ENCODE peak calls at places on chromosomes 5 and 9, in eight cellular contexts. K is esophagus squamous epithelium, J is pancreas, Y is AG10803, M is heart right ventricle, F is breast epithelium, E is HFF-Myc, B is fibroblast of pulmonary artery. I is an unnamed sample.

GRCh38 chr5:56088967-56089829 is 94.4 kb upstream of the IL6ST start:
- DNase-seq in K (no peak), F (no peak), E (no peak), B (peak), J (no peak), M (no peak), Y (peak), I (peak)

GRCh38 chr5:35484241-35484640 is 133.4 kb upstream of the SPEF2 start:
- DNase-seq in K (no peak), J (no peak), M (no peak), B (no peak), Y (no peak), F (no peak), E (no peak), I (no peak)

GRCh38 chr5:56012281-56012963 is 17.7 kb upstream of the IL6ST start:
- DNase-seq in M (peak), K (no peak), E (peak), F (no peak), B (peak), Y (peak), J (peak), I (peak)

GRCh38 chr5:57032151-57032551 is 80.2 kb upstream of the MIER3 start:
- DNase-seq in M (no peak), Y (no peak), E (no peak), F (no peak), K (no peak), J (no peak), B (no peak), I (no peak)

GRCh38 chr9:127785023-127785932 is 556 bp upstream of the CDK9 start:
- DNase-seq in Y (peak), M (peak), E (no peak), B (peak), K (peak), J (peak), F (peak), I (peak)

GRCh38 chr5:119389288-119390065 is 33.7 kb downstream of the TNFAIP8 start:
- DNase-seq in F (no peak), K (no peak), M (no peak), Y (peak), B (no peak), E (no peak), J (no peak), I (peak)

GRCh38 chr5:59380350-59380951 is 513.1 kb downstream of the PDE4D start:
- DNase-seq in Y (peak), E (peak), J (no peak), K (no peak), F (no peak), M (no peak), B (peak), I (peak)

GRCh38 chr9:34602906-34603305 is 9.0 kb downstream of the RPP25L start:
- DNase-seq in J (no peak), F (no peak), M (no peak), B (no peak), K (no peak), E (no peak), Y (no peak), I (no peak)

GRCh38 chr5:176534640-176535039 is 2.6 kb downstream of the RNF44 start:
- DNase-seq in F (no peak), Y (no peak), B (no peak), E (no peak), J (no peak), K (no peak), M (no peak), I (no peak)

GRCh38 chr5:68554566-68555279 is 339.2 kb downstream of the PIK3R1 start:
- DNase-seq in B (peak), M (no peak), F (no peak), K (no peak), E (peak), Y (peak), J (no peak), I (peak)

GRCh38 chr5:164753434-164753833 is 1248.0 kb downstream of the MAT2B start:
- DNase-seq in B (no peak), J (no peak), Y (no peak), M (no peak), F (no peak), E (no peak), K (no peak), I (no peak)

GRCh38 chr9:26369096-26369495 is 523.5 kb downstream of the CAAP1 start:
- DNase-seq in B (no peak), Y (peak), E (no peak), J (no peak), K (no peak), M (no peak), F (no peak), I (no peak)

GRCh38 chr5:169765176-169765575 is 128.1 kb downstream of the DOCK2 start:
- DNase-seq in Y (peak), J (no peak), K (no peak), F (peak), E (no peak), B (no peak), M (no peak), I (peak)

GRCh38 chr5:160420331-160420610 is 1.4 kb upstream of the PTTG1 start:
- DNase-seq in Y (no peak), F (no peak), E (no peak), M (no peak), B (no peak), J (no peak), K (no peak), I (no peak)

GRCh38 chr5:176532795-176533194 is 4.4 kb downstream of the RNF44 start:
- DNase-seq in K (no peak), F (no peak), E (no peak), M (no peak), Y (no peak), B (no peak), J (no peak), I (no peak)

GRCh38 chr5:58156354-58156753 is 303.5 kb downstream of the PLK2 start:
- DNase-seq in M (peak), F (no peak), K (no peak), E (no peak), J (no peak), B (peak), Y (peak), I (peak)

GRCh38 chr5:90949469-90950358 is 391.1 kb downstream of the ADGRV1 start:
- DNase-seq in K (no peak), Y (no peak), F (no peak), E (no peak), J (no peak), B (no peak), M (no peak), I (no peak)

GRCh38 chr5:129807162-129807814 is 59.4 kb downstream of the MINAR2 start:
- DNase-seq in K (no peak), Y (no peak), M (no peak), E (no peak), B (no peak), J (no peak), F (no peak), I (no peak)

GRCh38 chr9:135043345-135043744 is 44.1 kb upstream of the OLFM1 start:
- DNase-seq in F (no peak), B (no peak), J (no peak), K (no peak), E (no peak), M (no peak), Y (no peak), I (no peak)

GRCh38 chr5:77155179-77155839 is 55.2 kb upstream of the PDE8B start:
- DNase-seq in F (no peak), Y (no peak), B (no peak), M (no peak), E (no peak), J (no peak), K (no peak), I (no peak)

GRCh38 chr5:440413-441180 is 2.4 kb upstream of the EXOC3 start:
- DNase-seq in B (no peak), K (no peak), J (no peak), E (no peak), F (no peak), Y (peak), M (no peak), I (no peak)

GRCh38 chr9:28439688-28440087 is 866.4 kb upstream of the C9orf72 start:
- DNase-seq in K (no peak), J (no peak), F (no peak), E (no peak), M (no peak), Y (no peak), B (no peak), I (no peak)

GRCh38 chr9:136719212-136719880 is 7.0 kb downstream of the DIPK1B start:
- DNase-seq in B (no peak), E (no peak), M (no peak), J (no peak), K (no peak), F (no peak), Y (no peak), I (no peak)

GRCh38 chr9:136170291-136170901 is 34.5 kb downstream of the LHX3 start:
- DNase-seq in J (peak), B (peak), F (no peak), Y (no peak), K (no peak), E (no peak), M (no peak), I (no peak)

GRCh38 chr5:82924990-82925385 is 152.2 kb downstream of the TMEM167A start:
- DNase-seq in E (no peak), J (no peak), K (no peak), B (peak), Y (no peak), M (no peak), F (no peak), I (no peak)

GRCh38 chr9:134678206-134678605 is 36.6 kb downstream of the COL5A1 start:
- DNase-seq in E (no peak), J (no peak), B (no peak), K (no peak), F (no peak), M (no peak), Y (no peak), I (no peak)

GRCh38 chr5:438481-438981 is 4.4 kb upstream of the EXOC3 start:
- DNase-seq in F (no peak), E (no peak), J (no peak), M (no peak), K (no peak), Y (no peak), B (no peak), I (no peak)

GRCh38 chr5:6308683-6309082 is 69.7 kb downstream of the MED10 start:
- DNase-seq in M (no peak), Y (no peak), B (no peak), F (no peak), E (no peak), J (no peak), K (no peak), I (no peak)

GRCh38 chr5:178637356-178638069 is 10.7 kb upstream of the CLK4 start:
- DNase-seq in Y (no peak), F (no peak), J (no peak), K (no peak), B (no peak), M (no peak), E (no peak), I (no peak)

GRCh38 chr5:116455061-116455460 is 119.6 kb downstream of the SEMA6A start:
- DNase-seq in E (no peak), Y (peak), M (no peak), J (no peak), B (peak), K (no peak), F (no peak), I (peak)

GRCh38 chr5:17807069-17807468 is 172.8 kb downstream of the TAF11L14 start:
- DNase-seq in B (no peak), J (no peak), K (no peak), Y (no peak), F (no peak), E (no peak), M (no peak), I (no peak)

GRCh38 chr9:136171009-136171800 is 33.7 kb downstream of the LHX3 start:
- DNase-seq in Y (no peak), B (no peak), J (peak), K (no peak), E (no peak), F (no peak), M (no peak), I (no peak)

GRCh38 chr5:54669845-54670635 is 152.5 kb downstream of the SNX18 start:
- DNase-seq in B (no peak), Y (no peak), F (no peak), J (no peak), E (no peak), K (no peak), M (no peak), I (no peak)

GRCh38 chr5:171450423-171451246 is 31.2 kb downstream of the FGF18 start:
- DNase-seq in K (no peak), Y (peak), M (peak), B (peak), J (peak), E (peak), F (no peak), I (peak)

GRCh38 chr9:14309403-14309802 is 4.5 kb downstream of the NFIB start:
- DNase-seq in B (peak), Y (no peak), K (no peak), E (no peak), M (no peak), J (no peak), F (no peak), I (no peak)

GRCh38 chr9:14308751-14309140 is 5.2 kb downstream of the NFIB start:
- DNase-seq in M (no peak), F (no peak), J (no peak), B (no peak), E (no peak), Y (no peak), K (no peak), I (no peak)

GRCh38 chr9:14307989-14308750 is 5.8 kb downstream of the NFIB start:
- DNase-seq in K (no peak), B (peak), M (no peak), F (no peak), J (peak), E (no peak), Y (no peak), I (no peak)

GRCh38 chr9:14306188-14306587 is 7.8 kb downstream of the NFIB start:
- DNase-seq in J (no peak), F (no peak), B (no peak), E (no peak), Y (no peak), M (no peak), K (no peak), I (no peak)

GRCh38 chr9:14306672-14307646 is 7.0 kb downstream of the NFIB start:
- DNase-seq in F (no peak), Y (no peak), M (no peak), B (peak), E (no peak), K (no peak), J (no peak), I (no peak)
- H3K4me3 ChIP-seq in F (peak), Y (no peak), M (peak), B (peak), E (no peak), K (no peak), J (no peak), I (no peak)

GRCh38 chr5:73450672-73451217 is 2.2 kb upstream of the FOXD1 start:
- DNase-seq in Y (no peak), J (no peak), B (no peak), F (no peak), M (no peak), K (no peak), E (no peak), I (no peak)
- TF ChIP-seq CTCF in Y (no peak), J (no peak), B (no peak), F (no peak), M (no peak), K (no peak), E (no peak), I (no peak)

GRCh38 chr5:31738199-31738598 is 99.3 kb downstream of the PDZD2 start:
- DNase-seq in B (no peak), J (no peak), F (no peak), K (no peak), Y (no peak), M (no peak), E (no peak), I (no peak)
- H3K4me3 ChIP-seq in B (no peak), J (no peak), F (no peak), K (no peak), Y (no peak), M (no peak), E (no peak), I (no peak)

GRCh38 chr5:73114029-73114688 is 6.2 kb upstream of the TMEM171 start:
- DNase-seq in F (no peak), M (no peak), E (no peak), Y (no peak), J (peak), B (no peak), K (no peak), I (no peak)

GRCh38 chr5:73116506-73116905 is 3.9 kb upstream of the TMEM171 start:
- DNase-seq in E (no peak), M (no peak), J (no peak), K (no peak), Y (no peak), B (no peak), F (no peak), I (no peak)

GRCh38 chr5:73118331-73119011 is 1.9 kb upstream of the TMEM171 start:
- DNase-seq in K (no peak), E (no peak), M (no peak), F (no peak), Y (no peak), J (peak), B (no peak), I (no peak)

GRCh38 chr5:73117088-73117755 is 3.2 kb upstream of the TMEM171 start:
- DNase-seq in Y (no peak), B (no peak), F (no peak), E (no peak), K (no peak), M (no peak), J (no peak), I (no peak)

GRCh38 chr5:73115399-73116051 is 4.8 kb upstream of the TMEM171 start:
- DNase-seq in Y (peak), B (peak), F (no peak), M (no peak), E (peak), J (no peak), K (no peak), I (peak)
- TF ChIP-seq CTCF in Y (peak), B (no peak), F (no peak), M (no peak), E (no peak), J (no peak), K (no peak), I (no peak)

DNA sequence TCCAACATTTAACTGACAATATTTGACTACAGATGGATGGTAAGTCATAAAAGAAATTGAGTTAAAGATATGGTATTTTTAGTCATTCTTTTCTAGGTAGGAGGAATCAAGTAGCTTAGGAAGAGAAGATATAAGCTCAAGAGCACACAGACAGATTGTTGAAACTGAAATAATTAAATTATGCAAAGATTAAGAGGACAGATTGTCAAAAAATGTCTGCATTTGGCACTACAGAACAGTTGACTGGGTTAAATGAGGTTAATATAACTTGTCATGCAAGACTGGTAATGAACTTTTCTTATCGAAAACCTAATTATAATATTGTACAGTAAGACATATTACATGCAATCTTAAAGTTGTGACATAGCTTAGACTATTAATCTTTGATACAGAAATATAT is 36.3 kb upstream of the TRPM3 start:
- DNase-seq in M (no peak), J (no peak), E (no peak), B (no peak), K (no peak), Y (no peak), F (no peak), I (no peak)
- H3K4me3 ChIP-seq in M (no peak), J (no peak), E (no peak), B (no peak), K (no peak), Y (no peak), F (no peak), I (no peak)

GRCh38 chr9:120917285-120917684 is 9.3 kb downstream of the TRAF1 start:
- DNase-seq in B (no peak), F (no peak), E (no peak), M (no peak), K (no peak), J (no peak), Y (no peak), I (no peak)

GRCh38 chr9:120915854-120916495 is 10.6 kb downstream of the TRAF1 start:
- DNase-seq in M (no peak), Y (no peak), K (no peak), B (no peak), E (no peak), J (no peak), F (no peak), I (no peak)

GRCh38 chr9:120914953-120915352 is 11.6 kb downstream of the TRAF1 start:
- DNase-seq in F (no peak), J (no peak), K (no peak), B (no peak), Y (no peak), E (no peak), M (no peak), I (peak)

GRCh38 chr9:120917989-120918630 is 8.5 kb downstream of the TRAF1 start:
- DNase-seq in B (no peak), M (no peak), Y (no peak), F (no peak), J (no peak), E (no peak), K (no peak), I (no peak)

GRCh38 chr9:120916573-120916972 is 10.0 kb downstream of the TRAF1 start:
- DNase-seq in B (peak), Y (peak), M (no peak), E (no peak), K (no peak), J (no peak), F (peak), I (peak)
- TF ChIP-seq CTCF in B (peak), Y (no peak), M (no peak), E (no peak), K (no peak), J (no peak), F (no peak), I (no peak)

GRCh38 chr5:81849769-81850367 is 99.0 kb upstream of the SSBP2 start:
- DNase-seq in Y (no peak), E (no peak), J (no peak), B (no peak), M (no peak), F (peak), K (no peak), I (no peak)

GRCh38 chr5:81851481-81852178 is 100.7 kb upstream of the SSBP2 start:
- DNase-seq in B (peak), J (peak), E (peak), M (peak), Y (peak), F (peak), K (peak), I (peak)

GRCh38 chr5:81852277-81853004 is 101.5 kb upstream of the SSBP2 start:
- DNase-seq in M (no peak), E (peak), B (no peak), Y (peak), K (no peak), J (no peak), F (no peak), I (peak)

GRCh38 chr5:81850932-81851331 is 100.0 kb upstream of the SSBP2 start:
- DNase-seq in K (no peak), F (no peak), B (no peak), M (no peak), Y (peak), J (no peak), E (no peak), I (peak)

GRCh38 chr5:81850494-81850893 is 99.6 kb upstream of the SSBP2 start:
- DNase-seq in M (no peak), Y (peak), K (no peak), F (peak), E (no peak), B (no peak), J (no peak), I (peak)
- H3K4me3 ChIP-seq in M (no peak), Y (no peak), K (no peak), F (peak), E (no peak), B (no peak), J (no peak), I (no peak)

DNA sequence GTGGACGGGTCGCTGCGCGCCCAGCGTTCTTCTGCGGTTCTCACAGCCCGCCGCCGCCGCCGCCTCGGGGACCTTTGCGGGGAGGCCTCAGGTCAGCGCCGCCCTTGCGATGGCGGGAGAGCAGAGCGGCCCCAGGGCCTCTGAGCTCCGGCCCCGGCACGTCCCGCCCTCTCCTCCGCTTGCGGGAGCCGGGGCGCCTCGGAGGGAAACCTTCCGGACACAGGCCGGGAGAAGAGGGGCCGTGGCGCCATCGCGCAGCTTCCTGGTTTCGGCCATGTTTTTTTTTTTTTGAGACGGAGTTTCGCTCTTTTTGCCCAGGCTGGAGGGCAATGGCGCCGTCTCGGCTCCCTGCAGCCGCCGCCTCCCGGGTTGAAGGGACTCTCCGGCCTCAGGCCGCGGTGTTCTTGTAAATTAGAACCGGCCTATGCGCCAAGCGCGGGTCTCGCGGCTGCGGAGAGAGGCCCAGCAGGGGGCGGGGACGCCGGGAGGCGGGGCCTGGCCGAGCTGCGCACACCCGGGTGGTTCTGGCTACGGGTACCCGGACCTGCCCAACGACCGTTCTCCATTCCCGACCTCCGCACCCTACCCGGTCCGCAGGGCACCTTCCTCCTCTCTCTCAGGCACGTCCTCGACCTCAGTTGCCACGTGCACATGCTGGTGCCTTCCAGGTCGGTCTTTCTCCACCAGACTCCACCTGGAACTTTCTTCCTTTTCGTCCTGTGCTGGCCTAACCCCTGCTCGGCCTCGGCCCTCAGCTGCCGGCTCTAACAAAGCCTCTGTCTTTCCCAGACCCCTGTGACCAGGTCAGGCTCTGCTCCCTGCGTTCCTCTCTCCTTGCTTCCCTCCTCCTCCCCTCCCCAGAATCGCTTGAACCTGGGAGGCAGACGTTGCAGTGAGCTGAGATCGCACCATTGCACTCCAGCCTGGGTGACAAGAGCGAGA is 28.8 kb upstream of the MGAT1 start:
- DNase-seq in E (no peak), Y (peak), B (peak), M (peak), K (no peak), F (peak), J (peak), I (peak)
- TF ChIP-seq CTCF in E (no peak), Y (no peak), B (no peak), M (peak), K (no peak), F (no peak), J (no peak), I (no peak)